ENCODE peak calls at places on chromosome 18, in seven cellular contexts. E, P, F, A, X, Q and G are unnamed samples.

GRCh38 chr18:70464343-70465114 is 175.7 kb downstream of the SOCS6 start:
- DNase-seq in E (no peak), P (peak; percentile 8), F (peak; percentile 40), A (peak; percentile 74), X (peak; percentile 87), Q (peak; percentile 71), G (peak; percentile 64)

GRCh38 chr18:12744103-12744502 is 41.3 kb downstream of the PSMG2 start:
- DNase-seq in E (no peak), P (no peak), F (peak; percentile 64), A (peak; percentile 63), X (no peak), Q (no peak), G (peak; percentile 69)

GRCh38 chr18:73153271-73153670 is 285.5 kb upstream of the NETO1 start:
- DNase-seq in E (no peak), P (no peak), F (peak; percentile 57), A (peak; percentile 50), X (no peak), Q (no peak), G (no peak)

GRCh38 chr18:39051013-39051412 is 1485.4 kb upstream of the CELF4 start:
- DNase-seq in E (no peak), P (no peak), F (peak; percentile 25), A (no peak), X (no peak), Q (no peak), G (no peak)

GRCh38 chr18:46621871-46622270 is 35.1 kb downstream of the LOXHD1 start:
- DNase-seq in E (peak; percentile 62), P (no peak), F (no peak), A (no peak), X (no peak), Q (no peak), G (no peak)

GRCh38 chr18:44592639-44593038 is 88.0 kb upstream of the SETBP1 start:
- DNase-seq in E (no peak), P (no peak), F (no peak), A (peak; percentile 38), X (no peak), Q (no peak), G (no peak)

GRCh38 chr18:71371951-71372605 is 1083.2 kb downstream of the SOCS6 start:
- DNase-seq in E (no peak), P (no peak), F (no peak), A (no peak), X (no peak), Q (no peak), G (no peak)

GRCh38 chr18:55290898-55291297 is 297.1 kb downstream of the TCF4 start:
- DNase-seq in E (no peak), P (no peak), F (no peak), A (no peak), X (no peak), Q (no peak), G (no peak)

GRCh38 chr18:58394046-58394445 is 234.8 kb downstream of the ALPK2 start:
- DNase-seq in E (no peak), P (no peak), F (no peak), A (no peak), X (no peak), Q (no peak), G (no peak)

GRCh38 chr18:46414863-46415262 is 242.2 kb downstream of the LOXHD1 start:
- DNase-seq in E (no peak), P (no peak), F (no peak), A (no peak), X (no peak), Q (no peak), G (no peak)

GRCh38 chr18:9148239-9148552 is 11.6 kb downstream of the ANKRD12 start:
- DNase-seq in E (no peak), P (no peak), F (no peak), A (no peak), X (no peak), Q (no peak), G (no peak)

GRCh38 chr18:48673456-48674197 is 134.8 kb downstream of the CTIF start:
- DNase-seq in E (no peak), P (no peak), F (no peak), A (no peak), X (peak; percentile 21), Q (no peak), G (no peak)

GRCh38 chr18:9221661-9222060 is 85.1 kb downstream of the ANKRD12 start:
- DNase-seq in E (no peak), P (no peak), F (no peak), A (no peak), X (no peak), Q (no peak), G (no peak)

GRCh38 chr18:35983818-35984217 is 11.3 kb downstream of the RMP24 start:
- DNase-seq in E (no peak), P (no peak), F (no peak), A (no peak), X (no peak), Q (no peak), G (no peak)

GRCh38 chr18:48698707-48699106 is 159.9 kb downstream of the CTIF start:
- DNase-seq in E (no peak), P (no peak), F (no peak), A (no peak), X (no peak), Q (no peak), G (peak; percentile 45)

GRCh38 chr18:58901143-58901542 is 36.5 kb downstream of the ZNF532 start:
- DNase-seq in E (peak; percentile 58), P (no peak), F (no peak), A (no peak), X (no peak), Q (no peak), G (no peak)

GRCh38 chr18:6873352-6873751 is 143.8 kb downstream of the ARHGAP28 start:
- DNase-seq in E (no peak), P (no peak), F (no peak), A (no peak), X (no peak), Q (no peak), G (no peak)

GRCh38 chr18:6876646-6877045 is 147.1 kb downstream of the ARHGAP28 start:
- DNase-seq in E (no peak), P (no peak), F (no peak), A (no peak), X (no peak), Q (no peak), G (no peak)

GRCh38 chr18:6875764-6876163 is 146.2 kb downstream of the ARHGAP28 start:
- DNase-seq in E (no peak), P (no peak), F (no peak), A (no peak), X (no peak), Q (no peak), G (no peak)

GRCh38 chr18:6877288-6877687 is 147.8 kb downstream of the ARHGAP28 start:
- DNase-seq in E (no peak), P (no peak), F (no peak), A (no peak), X (no peak), Q (no peak), G (no peak)

GRCh38 chr18:6874316-6874715 is 144.8 kb downstream of the ARHGAP28 start:
- DNase-seq in E (no peak), P (no peak), F (no peak), A (no peak), X (no peak), Q (no peak), G (no peak)
- TF ChIP-seq CTCF in E (no peak), P (no peak), F (peak; percentile 27), A (peak; percentile 43), X (no peak), Q (no peak), G (no peak)

GRCh38 chr18:23811176-23811575 is 121.9 kb downstream of the LAMA3 start:
- DNase-seq in E (no peak), P (no peak), F (no peak), A (no peak), X (no peak), Q (no peak), G (no peak)

GRCh38 chr18:23809411-23809810 is 120.2 kb downstream of the LAMA3 start:
- DNase-seq in E (no peak), P (no peak), F (no peak), A (no peak), X (no peak), Q (no peak), G (no peak)

GRCh38 chr18:23814977-23815614 is 125.8 kb downstream of the LAMA3 start:
- DNase-seq in E (no peak), P (no peak), F (no peak), A (no peak), X (no peak), Q (no peak), G (no peak)

GRCh38 chr18:23810396-23810795 is 121.1 kb downstream of the LAMA3 start:
- DNase-seq in E (no peak), P (peak; percentile 15), F (no peak), A (no peak), X (no peak), Q (peak; percentile 18), G (peak; percentile 16)

DNA sequence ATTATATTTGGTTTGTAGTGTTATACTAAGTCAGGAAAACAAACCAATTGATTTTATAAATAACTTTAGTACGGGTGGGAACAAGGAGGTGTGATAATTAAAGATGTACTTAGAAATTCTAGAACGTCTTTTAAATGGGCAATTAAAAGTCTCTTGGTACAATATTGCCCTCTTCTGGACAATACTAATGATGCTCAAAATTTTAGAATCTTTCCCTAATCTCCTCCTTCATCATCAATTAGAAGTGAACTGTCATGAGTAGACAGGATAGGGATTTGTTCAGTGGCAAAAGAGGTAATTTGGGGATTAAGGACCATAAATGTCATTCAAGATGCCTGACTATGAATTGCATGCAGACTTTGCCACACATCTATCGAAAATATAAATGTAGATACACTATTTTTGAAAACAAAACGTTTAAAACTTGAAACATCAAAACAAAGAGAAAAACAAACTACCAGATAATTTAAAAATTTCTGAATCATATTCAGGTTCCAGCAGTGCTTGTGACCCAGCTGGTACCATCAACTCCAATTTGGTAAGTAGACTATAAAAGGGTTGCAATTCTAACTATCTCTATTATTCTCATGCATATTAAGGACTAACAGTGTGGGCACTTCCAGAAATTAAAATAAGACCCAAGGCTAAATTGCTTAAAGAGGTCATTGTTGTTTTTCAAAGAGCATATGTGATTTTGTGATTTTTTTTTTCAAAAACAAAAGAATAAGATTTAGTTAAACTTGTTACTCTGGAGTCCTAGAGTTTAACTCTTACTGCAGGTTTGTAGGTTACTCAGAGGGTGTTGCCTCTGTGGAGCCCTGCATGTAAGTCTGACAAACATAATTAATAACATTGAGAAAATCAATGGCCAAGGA is 123.5 kb downstream of the LAMA3 start:
- DNase-seq in E (no peak), P (no peak), F (peak; percentile 36), A (peak; percentile 35), X (no peak), Q (no peak), G (peak; percentile 28)
- TF ChIP-seq CTCF in E (peak; percentile 24), P (peak; percentile 37), F (peak; percentile 56), A (peak; percentile 59), X (peak; percentile 65), Q (no peak), G (peak; percentile 53)

GRCh38 chr18:30376515-30376914 is 666.0 kb downstream of the DSC3 start:
- DNase-seq in E (no peak), P (no peak), F (no peak), A (peak; percentile 44), X (no peak), Q (peak; percentile 41), G (no peak)
- TF ChIP-seq CTCF in E (no peak), P (no peak), F (peak; percentile 45), A (peak; percentile 9), X (no peak), Q (peak; percentile 52), G (peak; percentile 29)

DNA sequence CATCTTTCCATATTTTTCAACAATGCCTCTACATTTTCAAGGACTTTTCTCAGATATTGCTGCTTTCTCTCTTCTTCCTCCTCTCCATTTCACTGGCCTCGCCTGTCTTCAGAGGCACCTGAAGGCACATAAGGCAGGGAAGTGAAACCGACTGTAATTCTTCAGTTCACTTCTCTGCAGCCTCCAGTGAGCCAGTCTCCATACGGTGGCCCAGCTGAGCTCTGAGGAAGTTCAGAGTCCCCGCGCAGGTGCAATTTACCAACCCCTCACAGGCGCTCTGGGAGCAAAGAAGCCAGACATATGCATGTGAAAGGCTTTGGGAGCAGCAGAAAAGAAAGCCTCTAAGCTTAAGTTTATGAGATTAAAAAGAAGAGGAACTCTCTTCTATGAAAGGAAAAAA is 12.4 kb downstream of the KLHL14 start:
- DNase-seq in E (no peak), P (peak; percentile 43), F (no peak), A (no peak), X (no peak), Q (peak; percentile 9), G (peak; percentile 55)
- TF ChIP-seq CTCF in E (no peak), P (no peak), F (no peak), A (no peak), X (no peak), Q (no peak), G (no peak)